ENCODE peak calls at places on chromosomes 16 and 17, in eight cellular contexts. Z is HT1080, C is lower leg skin, H is mucosa of descending colon, L is KBM-7, V is type B pancreatic cell, J is T follicular helper cell, X is ovary. B is an unnamed sample.

GRCh38 chr17:68847711-68848110 is 107.5 kb downstream of the ABCA8 start:
- DNase-seq in V (no peak), Z (no peak), J (no peak), H (no peak), X (no peak), L (no peak), C (no peak), B (no peak)

GRCh38 chr17:42797067-42798007 is 1.2 kb downstream of the COA3 start:
- DNase-seq in Z (no peak), V (no peak), C (no peak), X (no peak), L (no peak), J (no peak), H (no peak), B (no peak)

GRCh38 chr17:81166033-81166472 is at the start of gene AATK:
- DNase-seq in V (no peak), Z (no peak), J (no peak), L (no peak), C (no peak), X (no peak), H (no peak), B (no peak)

GRCh38 chr17:64418506-64419339 is 28.1 kb upstream of the PECAM1 start:
- DNase-seq in V (no peak), Z (peak), L (peak), X (no peak), H (no peak), C (no peak), J (no peak), B (no peak)

GRCh38 chr16:1908983-1909382 is 9.2 kb downstream of the HS3ST6 start:
- DNase-seq in C (no peak), L (no peak), Z (no peak), V (no peak), J (no peak), X (no peak), H (no peak), B (no peak)

GRCh38 chr17:15301845-15302244 is 36.7 kb upstream of the PMP22 start:
- DNase-seq in Z (no peak), J (no peak), H (no peak), X (no peak), C (no peak), L (no peak), V (no peak), B (no peak)

GRCh38 chr17:71933306-71933705 is 187.5 kb upstream of the SOX9 start:
- DNase-seq in H (no peak), V (no peak), X (no peak), L (no peak), C (no peak), Z (no peak), J (no peak), B (no peak)

GRCh38 chr17:7043544-7044268 is at the start of gene SLC16A11:
- DNase-seq in X (no peak), Z (no peak), H (peak), L (no peak), C (peak), J (no peak), V (no peak), B (peak)

GRCh38 chr16:1781758-1782407 is 488 bp downstream of the SPSB3 start:
- DNase-seq in H (no peak), X (peak), C (no peak), J (peak), V (no peak), L (peak), Z (no peak), B (no peak)